ENCODE peak calls at places on chromosomes 13 and 19, in ten cellular contexts. M is CD8-positive, alpha-beta memory T cell; I is GM23338; G is NCI-H2171 treated with DMSO at 0.1 percent for 48 hours; Y is activated naive CD4-positive, alpha-beta T cell; S is psoas muscle; J is anterior cingulate cortex; L is activated CD4-positive, CD25-positive, alpha-beta regulatory T cell; Q is T-helper 2 cell; B is neural crest cell. N is an unnamed sample.

GRCh38 chr13:93810264-93810663 is 583.7 kb downstream of the GPC6 start:
- DNase-seq in M (no peak), I (no peak), G (no peak), Y (no peak), S (no peak), J (no peak), L (no peak), Q (no peak), B (no peak), N (no peak)

GRCh38 chr13:38308736-38309135 is 40.9 kb upstream of the UFM1 start:
- DNase-seq in M (no peak), I (no peak), G (no peak), Y (no peak), S (no peak), J (no peak), L (no peak), Q (no peak), B (no peak), N (no peak)

GRCh38 chr19:8396563-8397203 is 6.5 kb downstream of the RAB11B start:
- DNase-seq in M (peak; percentile 74), I (peak; percentile 86), G (no peak), Y (peak; percentile 52), S (peak; percentile 83), J (peak; percentile 56), L (peak; percentile 41), Q (peak; percentile 60), B (peak; percentile 64), N (peak; percentile 62)

GRCh38 chr13:22736084-22736767 is 444.6 kb upstream of the SGCG start:
- DNase-seq in M (no peak), I (no peak), G (no peak), Y (no peak), S (no peak), J (no peak), L (no peak), Q (no peak), B (no peak), N (no peak)

GRCh38 chr19:3765121-3765520 is 2.6 kb downstream of the MRPL54 start:
- DNase-seq in M (no peak), I (no peak), G (no peak), Y (no peak), S (no peak), J (no peak), L (no peak), Q (no peak), B (no peak), N (no peak)

GRCh38 chr19:31350693-31351211 is 1.5 kb upstream of the TSHZ3 start:
- DNase-seq in M (no peak), I (peak; percentile 70), G (peak; percentile 4), Y (no peak), S (peak; percentile 67), J (peak; percentile 40), L (no peak), Q (no peak), B (peak; percentile 41), N (no peak)

GRCh38 chr19:10551698-10552301 is 8.1 kb downstream of the ATG4D start:
- DNase-seq in M (peak; percentile 48), I (peak; percentile 69), G (peak; percentile 62), Y (no peak), S (no peak), J (no peak), L (no peak), Q (no peak), B (no peak), N (no peak)

GRCh38 chr19:1540353-1540925 is 16.6 kb downstream of the PLK5 start:
- DNase-seq in M (no peak), I (peak; percentile 48), G (no peak), Y (no peak), S (no peak), J (no peak), L (no peak), Q (no peak), B (no peak), N (no peak)

GRCh38 chr13:60788156-60788829 is 391.3 kb downstream of the TDRD3 start:
- DNase-seq in M (no peak), I (no peak), G (no peak), Y (no peak), S (peak; percentile 45), J (no peak), L (no peak), Q (no peak), B (no peak), N (no peak)

GRCh38 chr19:18883530-18884304 is 12.2 kb downstream of the CERS1 start:
- DNase-seq in M (no peak), I (no peak), G (no peak), Y (no peak), S (no peak), J (no peak), L (no peak), Q (no peak), B (no peak), N (no peak)

N was measured in activated T-cell treated with anti-CD3 and anti-CD28 coated beads for 24 hours.